ENCODE peak calls at places on chromosomes 16 and 17, in four cellular contexts. One of them, this sample, is unnamed.

GRCh38 chr16:65071371-65072311 is 50.2 kb downstream of the CDH11 start:
- DNase-seq in effector CD4-positive, alpha-beta T cell: no peak
- DNase-seq in ELF-1: no peak
- DNase-seq in effector CD8-positive, alpha-beta T cell: no peak
- DNase-seq in this sample: no peak

GRCh38 chr17:64262422-64263260 is at the start of gene TEX2:
- DNase-seq in effector CD4-positive, alpha-beta T cell: peak; percentile 57
- DNase-seq in ELF-1: peak; percentile 46
- DNase-seq in effector CD8-positive, alpha-beta T cell: peak; percentile 47
- DNase-seq in this sample: peak; percentile 80

GRCh38 chr17:20206068-20206467 is 196.9 kb downstream of the SPECC1 start:
- DNase-seq in ELF-1: no peak
- DNase-seq in effector CD8-positive, alpha-beta T cell: no peak
- DNase-seq in effector CD4-positive, alpha-beta T cell: no peak
- DNase-seq in this sample: peak; percentile 54

GRCh38 chr17:50946891-50947843 is 81.0 kb upstream of the TOB1 start:
- DNase-seq in effector CD8-positive, alpha-beta T cell: no peak
- DNase-seq in ELF-1: no peak
- DNase-seq in effector CD4-positive, alpha-beta T cell: no peak
- DNase-seq in this sample: no peak

GRCh38 chr17:29933379-29933778 is 3.4 kb upstream of the SSH2 start:
- DNase-seq in effector CD4-positive, alpha-beta T cell: no peak
- DNase-seq in effector CD8-positive, alpha-beta T cell: no peak
- DNase-seq in ELF-1: peak; percentile 46
- DNase-seq in this sample: no peak

GRCh38 chr17:58402679-58403078 is 14.7 kb downstream of the RNF43 start:
- DNase-seq in effector CD8-positive, alpha-beta T cell: no peak
- DNase-seq in ELF-1: peak; percentile 88
- DNase-seq in effector CD4-positive, alpha-beta T cell: no peak
- DNase-seq in this sample: no peak

GRCh38 chr17:3602499-3602898 is 6.7 kb downstream of the TRPV1 start:
- DNase-seq in ELF-1: peak; percentile 75
- DNase-seq in effector CD4-positive, alpha-beta T cell: no peak
- DNase-seq in effector CD8-positive, alpha-beta T cell: no peak
- DNase-seq in this sample: peak; percentile 5

GRCh38 chr17:9178319-9178718 is 157.0 kb downstream of the NTN1 start:
- DNase-seq in effector CD8-positive, alpha-beta T cell: no peak
- DNase-seq in ELF-1: no peak
- DNase-seq in effector CD4-positive, alpha-beta T cell: no peak
- DNase-seq in this sample: no peak

GRCh38 chr16:8892101-8892575 is 10.0 kb downstream of the LITAFD start:
- DNase-seq in effector CD8-positive, alpha-beta T cell: no peak
- DNase-seq in effector CD4-positive, alpha-beta T cell: no peak
- DNase-seq in ELF-1: no peak
- DNase-seq in this sample: no peak